ENCODE peak calls at places on chromosomes 1 and 21, in seven cellular contexts. V is OCI-LY7, H is endodermal cell, X is left lung, L is heart left ventricle, M is IMR-90, G is right cardiac atrium. P is an unnamed sample. For H3K4me1, the result is how much of the 10 kb centered on the place peaks cover.

GRCh38 chr1:156740307-156740678 is 595 bp downstream of the MRPL24 start:
- DNase-seq in V (peak), H (no peak), X (no peak), L (no peak), M (no peak), G (no peak), P (no peak)

GRCh38 chr1:174118726-174119125 is 40.6 kb upstream of the RABGAP1L start:
- DNase-seq in V (no peak), H (no peak), X (no peak), L (no peak), M (no peak), G (no peak), P (no peak)

GRCh38 chr21:38272215-38272614 is 15.4 kb downstream of the KCNJ15 start:
- DNase-seq in V (no peak), H (no peak), X (no peak), L (no peak), M (no peak), G (no peak), P (no peak)

GRCh38 chr1:174007846-174008245 is 14.3 kb downstream of the RC3H1 start:
- DNase-seq in V (no peak), H (no peak), X (no peak), L (no peak), M (peak), G (no peak), P (no peak)

GRCh38 chr1:150798509-150798908 is 9.6 kb downstream of the CTSK start:
- DNase-seq in V (no peak), H (peak), X (no peak), L (no peak), M (peak), G (no peak), P (no peak)

GRCh38 chr1:8013800-8014199 is 12.3 kb downstream of the ERRFI1 start:
- DNase-seq in V (no peak), H (no peak), X (no peak), L (no peak), M (no peak), G (no peak), P (no peak)

GRCh38 chr21:25607812-25608737 is 794 bp upstream of the MRPL39 start:
- DNase-seq in V (peak), H (peak), X (peak), L (peak), M (peak), G (peak), P (peak)

GRCh38 chr1:44611866-44612265 is 62.4 kb downstream of the TMEM53 start:
- DNase-seq in V (no peak), H (no peak), X (no peak), L (no peak), M (no peak), G (no peak), P (no peak)

GRCh38 chr1:233651563-233652233 is 37.8 kb downstream of the KCNK1 start:
- DNase-seq in V (no peak), H (no peak), X (no peak), L (no peak), M (no peak), G (no peak), P (no peak)

GRCh38 chr1:27937524-27937836 is 2.7 kb downstream of the SMPDL3B start:
- DNase-seq in V (no peak), H (no peak), X (no peak), L (no peak), M (no peak), G (no peak), P (no peak)

GRCh38 chr1:51234721-51235425 is 1.2 kb upstream of the RNF11 start:
- DNase-seq in V (peak), H (peak), X (peak), L (peak), M (peak), G (peak), P (peak)

GRCh38 chr1:172882791-172883386 is 167.9 kb downstream of the TNFSF18 start:
- DNase-seq in V (no peak), H (no peak), X (no peak), L (no peak), M (no peak), G (no peak), P (no peak)
- H3K4me3 ChIP-seq in V (no peak), H (no peak), X (no peak), L (no peak), M (no peak), G (no peak), P (no peak)

GRCh38 chr1:235942625-235942934 is 75.9 kb upstream of the LYST start:
- DNase-seq in V (no peak), H (no peak), X (no peak), L (no peak), M (no peak), G (no peak), P (no peak)

GRCh38 chr1:235940282-235940681 is 73.6 kb upstream of the LYST start:
- DNase-seq in V (no peak), H (no peak), X (peak), L (no peak), M (no peak), G (peak), P (no peak)

GRCh38 chr1:235942979-235943575 is 76.4 kb upstream of the LYST start:
- DNase-seq in V (no peak), H (no peak), X (no peak), L (no peak), M (no peak), G (no peak), P (no peak)

GRCh38 chr1:235943581-235944114 is 76.9 kb upstream of the LYST start:
- DNase-seq in V (no peak), H (no peak), X (no peak), L (no peak), M (peak), G (no peak), P (no peak)

DNA sequence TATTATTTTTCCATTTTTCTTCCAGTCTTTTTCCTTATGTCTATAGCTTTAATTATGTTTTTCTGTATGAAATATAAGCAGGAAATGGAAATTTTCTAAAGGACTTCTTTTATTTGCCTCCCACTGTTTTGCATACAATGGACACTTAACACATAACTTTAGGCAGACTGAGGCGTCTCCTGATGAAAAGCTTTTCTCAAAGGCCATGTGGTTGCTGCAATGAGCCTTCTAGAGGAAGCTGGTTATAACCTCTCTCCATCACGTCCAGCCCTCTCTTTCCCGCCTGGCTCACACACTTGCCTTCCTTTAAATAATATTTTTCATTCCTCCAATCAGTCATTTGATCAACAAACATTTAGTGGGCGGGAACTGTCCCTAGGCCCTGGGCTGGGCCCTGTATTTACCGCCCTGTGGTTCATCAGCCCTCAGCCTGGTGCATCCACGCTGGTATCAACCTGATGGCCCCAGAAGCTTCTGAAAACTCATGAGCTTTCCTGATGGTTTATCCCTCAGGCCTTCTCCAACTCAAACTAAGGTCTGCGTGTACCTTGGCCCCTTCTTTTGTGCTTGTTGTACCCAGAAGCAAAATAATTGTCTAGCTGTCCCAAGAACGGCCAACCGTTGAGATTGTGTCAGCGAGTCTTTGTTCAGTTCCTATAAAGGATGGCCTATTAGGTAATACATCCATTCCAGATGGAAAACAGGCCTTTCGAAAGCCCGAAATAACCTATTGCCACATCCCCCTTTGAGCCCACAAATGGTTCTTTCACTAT is 75.3 kb upstream of the LYST start:
- DNase-seq in V (no peak), H (no peak), X (no peak), L (no peak), M (no peak), G (peak), P (no peak)
- H3K4me1 ChIP-seq in V (under half), H (under half), X (under half), L (half or more), M (under half), G (under half), P (under half)

DNA sequence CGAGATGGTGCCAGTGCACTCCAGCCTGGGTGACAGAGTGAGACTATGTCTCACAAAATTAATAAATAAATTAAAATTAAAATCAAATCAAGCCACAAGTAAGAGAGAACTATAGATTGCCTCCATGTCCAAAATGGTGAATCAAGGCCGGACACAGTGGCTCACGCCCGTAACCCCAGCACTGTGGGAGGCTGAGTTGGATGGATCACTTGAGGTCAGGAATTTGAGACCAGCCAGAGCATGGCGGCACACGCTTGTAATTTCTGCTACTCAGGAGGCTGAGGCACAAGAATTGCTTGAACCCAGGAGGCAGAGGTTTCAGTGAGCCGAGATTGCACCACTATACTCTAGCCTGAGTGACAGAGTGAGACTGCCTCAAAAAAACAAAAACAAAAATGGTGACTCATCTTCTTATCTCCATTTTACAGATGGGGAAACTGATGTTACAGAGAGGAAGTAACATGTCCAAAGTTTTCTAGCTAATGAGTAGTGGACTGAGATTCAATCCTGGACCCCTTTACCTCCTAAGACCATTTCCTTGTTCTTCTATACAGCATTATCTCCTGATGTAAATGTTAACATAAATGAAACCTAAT is 99.0 kb upstream of the HNRNPU start:
- DNase-seq in V (no peak), H (no peak), X (no peak), L (no peak), M (peak), G (no peak), P (no peak)
- H3K27ac ChIP-seq in V (no peak), H (no peak), X (peak), L (no peak), M (peak), G (no peak), P (no peak)

GRCh38 chr1:93694039-93694438 is 12.4 kb upstream of the BCAR3 start:
- DNase-seq in V (no peak), H (no peak), X (no peak), L (no peak), M (no peak), G (no peak), P (no peak)
- H3K4me3 ChIP-seq in V (no peak), H (no peak), X (no peak), L (no peak), M (no peak), G (no peak), P (no peak)

GRCh38 chr1:9437931-9438330 is 101.3 kb upstream of the SLC25A33 start:
- DNase-seq in V (no peak), H (peak), X (peak), L (peak), M (peak), G (peak), P (no peak)
- H3K4me1 ChIP-seq in V (under half), H (under half), X (under half), L (under half), M (under half), G (under half), P (under half)

P was measured in CD4-positive, CD25-positive, alpha-beta regulatory T cell.